ENCODE peak calls at places on chromosomes 2 and 18, in seven cellular contexts. Y is right lobe of liver, C is K562, I is astrocyte of the spinal cord, F is GM23248, B is small intestine, O is Karpas-422. P is an unnamed sample.

GRCh38 chr2:119293254-119293653 is 69.6 kb downstream of the STEAP3 start:
- DNase-seq in Y (no peak), C (no peak), I (no peak), F (peak), B (no peak), O (no peak), P (peak)

GRCh38 chr2:10174173-10174572 is 51.6 kb downstream of the RRM2 start:
- DNase-seq in Y (no peak), C (no peak), I (no peak), F (no peak), B (no peak), O (no peak), P (no peak)

GRCh38 chr2:168913171-168913484 is 12.0 kb downstream of the G6PC2 start:
- DNase-seq in Y (no peak), C (no peak), I (no peak), F (no peak), B (no peak), O (no peak), P (no peak)

GRCh38 chr2:127568128-127568527 is 32.6 kb downstream of the MYO7B start:
- DNase-seq in Y (no peak), C (no peak), I (no peak), F (no peak), B (no peak), O (no peak), P (no peak)

GRCh38 chr2:106085441-106085911 is 108.6 kb downstream of the UXS1 start:
- DNase-seq in Y (no peak), C (peak), I (peak), F (peak), B (peak), O (peak), P (peak)

GRCh38 chr2:112031916-112032582 is 23.0 kb upstream of the TMEM87B start:
- DNase-seq in Y (no peak), C (no peak), I (no peak), F (peak), B (peak), O (no peak), P (no peak)

GRCh38 chr18:24986611-24987270 is 365.2 kb downstream of the ZNF521 start:
- DNase-seq in Y (no peak), C (no peak), I (peak), F (peak), B (no peak), O (no peak), P (no peak)

GRCh38 chr2:186726938-186727337 is 33.1 kb downstream of the FAM171B start:
- DNase-seq in Y (no peak), C (no peak), I (peak), F (peak), B (no peak), O (no peak), P (no peak)

GRCh38 chr18:63410792-63411191 is 11.5 kb downstream of the VPS4B start:
- DNase-seq in Y (no peak), C (no peak), I (peak), F (peak), B (peak), O (no peak), P (peak)

GRCh38 chr2:37376421-37377186 is 32.2 kb downstream of the QPCT start:
- DNase-seq in Y (no peak), C (no peak), I (peak), F (peak), B (no peak), O (peak), P (no peak)

GRCh38 chr2:225173909-225174308 is 131.6 kb upstream of the DOCK10 start:
- DNase-seq in Y (no peak), C (no peak), I (no peak), F (peak), B (no peak), O (no peak), P (no peak)

GRCh38 chr2:241777167-241777685 is 604 bp downstream of the GAL3ST2 start:
- DNase-seq in Y (peak), C (no peak), I (no peak), F (no peak), B (no peak), O (no peak), P (no peak)

GRCh38 chr2:3171564-3172264 is 205.9 kb downstream of the EIPR1 start:
- DNase-seq in Y (no peak), C (no peak), I (no peak), F (no peak), B (no peak), O (no peak), P (no peak)

GRCh38 chr2:2574401-2575184 is 243.5 kb upstream of the MYT1L start:
- DNase-seq in Y (no peak), C (no peak), I (no peak), F (no peak), B (no peak), O (no peak), P (no peak)

GRCh38 chr18:79387214-79387613 is 8.5 kb upstream of the NFATC1 start:
- DNase-seq in Y (no peak), C (no peak), I (no peak), F (no peak), B (no peak), O (no peak), P (no peak)

GRCh38 chr2:181396575-181397062 is 60.6 kb upstream of the ITGA4 start:
- DNase-seq in Y (no peak), C (no peak), I (peak), F (peak), B (no peak), O (peak), P (no peak)

GRCh38 chr2:221049950-221050349 is 522.2 kb downstream of the EPHA4 start:
- DNase-seq in Y (no peak), C (no peak), I (no peak), F (no peak), B (no peak), O (no peak), P (no peak)

GRCh38 chr2:32484907-32485306 is 128.1 kb downstream of the BIRC6 start:
- DNase-seq in Y (no peak), C (peak), I (peak), F (peak), B (peak), O (no peak), P (peak)

GRCh38 chr2:9276901-9277455 is 70.4 kb downstream of the ASAP2 start:
- DNase-seq in Y (no peak), C (no peak), I (no peak), F (no peak), B (no peak), O (no peak), P (no peak)

GRCh38 chr2:16351137-16351536 is 314.5 kb downstream of the CYRIA start:
- DNase-seq in Y (no peak), C (no peak), I (no peak), F (no peak), B (no peak), O (no peak), P (no peak)

GRCh38 chr2:231018184-231018583 is 19.1 kb upstream of the C2orf72 start:
- DNase-seq in Y (no peak), C (no peak), I (no peak), F (no peak), B (no peak), O (no peak), P (no peak)

GRCh38 chr2:64114063-64114911 is 29.9 kb downstream of the PELI1 start:
- DNase-seq in Y (no peak), C (no peak), I (peak), F (peak), B (peak), O (no peak), P (peak)

GRCh38 chr2:5537180-5537579 is 155.0 kb upstream of the SOX11 start:
- DNase-seq in Y (no peak), C (no peak), I (no peak), F (no peak), B (no peak), O (no peak), P (no peak)

GRCh38 chr2:224690868-224691267 is 25.3 kb downstream of the CCDC195 start:
- DNase-seq in Y (no peak), C (no peak), I (no peak), F (no peak), B (no peak), O (no peak), P (no peak)

GRCh38 chr2:105617631-105618350 is 126.9 kb upstream of the NCK2 start:
- DNase-seq in Y (no peak), C (peak), I (no peak), F (no peak), B (peak), O (no peak), P (no peak)

GRCh38 chr2:39008663-39009062 is 112.2 kb downstream of the SOS1 start:
- DNase-seq in Y (no peak), C (peak), I (peak), F (peak), B (no peak), O (no peak), P (peak)

GRCh38 chr2:142901778-142902177 is 24.3 kb downstream of the KYNU start:
- DNase-seq in Y (no peak), C (no peak), I (no peak), F (no peak), B (no peak), O (no peak), P (no peak)

GRCh38 chr2:118197011-118197695 is 108.9 kb downstream of the INSIG2 start:
- DNase-seq in Y (no peak), C (peak), I (peak), F (peak), B (no peak), O (peak), P (peak)

GRCh38 chr2:96205888-96206287 is 2.7 kb downstream of the STARD7 start:
- DNase-seq in Y (no peak), C (peak), I (peak), F (peak), B (peak), O (no peak), P (peak)

GRCh38 chr2:25294573-25295462 is 46.9 kb downstream of the DNMT3A start:
- DNase-seq in Y (peak), C (no peak), I (peak), F (peak), B (peak), O (peak), P (peak)

GRCh38 chr2:26511466-26511865 is 33.5 kb upstream of the OTOF start:
- DNase-seq in Y (no peak), C (no peak), I (no peak), F (no peak), B (no peak), O (no peak), P (no peak)

GRCh38 chr2:26438526-26438925 is 36.8 kb downstream of the DRC1 start:
- DNase-seq in Y (no peak), C (no peak), I (no peak), F (peak), B (peak), O (no peak), P (peak)

GRCh38 chr18:59189746-59190145 is 30.2 kb upstream of the GRP start:
- DNase-seq in Y (no peak), C (no peak), I (no peak), F (peak), B (no peak), O (no peak), P (no peak)

GRCh38 chr2:233857511-233858118 is 3.3 kb upstream of the HJURP start:
- DNase-seq in Y (peak), C (peak), I (no peak), F (peak), B (peak), O (peak), P (peak)

DNA sequence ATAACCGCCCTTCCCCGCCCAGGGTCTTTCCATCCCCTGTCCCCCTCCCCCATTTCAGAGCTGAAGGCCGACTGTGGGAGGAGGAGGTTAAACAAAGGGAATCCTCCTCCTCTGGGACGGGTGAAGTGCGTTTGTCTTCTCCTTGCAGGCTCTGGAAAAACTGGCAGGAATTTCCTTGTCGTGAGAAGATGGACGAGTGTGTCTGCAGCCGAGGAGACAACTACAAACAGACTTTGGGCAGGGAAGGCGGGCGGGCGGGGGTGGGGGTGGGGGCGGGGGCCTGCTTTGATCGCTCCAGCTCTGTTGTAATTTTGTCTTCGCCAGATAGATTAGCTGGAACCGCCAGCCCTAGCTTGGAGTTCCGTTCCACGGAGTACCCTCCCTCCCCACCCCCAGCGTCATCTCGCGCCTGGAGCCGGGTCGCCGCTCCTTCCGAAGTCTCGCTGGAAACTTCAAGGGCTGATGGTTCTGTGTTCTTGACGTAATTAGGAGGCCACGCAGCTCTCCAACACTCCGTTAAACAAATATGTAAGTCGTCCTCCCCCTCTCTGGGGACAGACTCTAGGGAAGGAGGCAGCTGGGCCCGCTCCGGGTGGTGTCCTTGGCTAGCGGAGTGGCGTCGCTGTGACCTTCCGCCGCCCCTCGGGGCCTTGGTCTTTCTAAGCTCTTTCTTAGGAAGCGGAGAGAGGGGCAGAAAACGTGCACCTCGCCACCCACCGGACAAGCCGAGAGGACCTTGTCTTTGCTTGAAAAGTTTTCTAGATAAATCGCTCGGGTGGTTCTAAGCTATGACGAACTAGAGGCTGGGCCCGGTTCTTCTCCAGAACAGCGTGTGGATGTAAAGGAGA is 6.2 kb upstream of the SP9 start:
- DNase-seq in Y (no peak), C (no peak), I (no peak), F (peak), B (no peak), O (no peak), P (no peak)
- H3K4me3 ChIP-seq in Y (no peak), C (no peak), I (no peak), F (peak), B (no peak), O (no peak), P (no peak)

GRCh38 chr2:48792030-48792429 is 36.5 kb upstream of the LHCGR start:
- DNase-seq in Y (no peak), C (no peak), I (no peak), F (no peak), B (no peak), O (no peak), P (no peak)
- H3K4me3 ChIP-seq in Y (no peak), C (no peak), I (no peak), F (no peak), B (no peak), O (no peak), P (no peak)

DNA sequence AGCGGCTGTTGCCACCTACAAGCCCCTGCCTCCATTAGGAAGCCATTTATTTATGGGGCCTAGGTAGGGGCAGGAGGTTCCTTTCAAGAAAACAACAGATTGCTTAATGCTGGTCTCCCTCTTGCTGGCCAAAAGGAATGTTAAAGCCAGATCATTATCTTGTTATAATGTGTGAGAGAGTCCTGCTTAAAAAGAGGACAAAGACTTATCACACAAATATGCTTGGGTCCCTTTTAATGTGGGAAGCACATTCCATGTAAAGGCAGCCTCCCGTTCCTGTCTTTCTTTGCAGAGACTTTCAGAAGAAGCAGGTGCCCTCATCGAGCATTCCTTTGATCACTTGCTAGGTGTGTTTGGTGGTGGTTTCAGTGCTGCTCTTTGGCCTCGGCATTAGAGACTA is 76.4 kb downstream of the AGAP1 start:
- DNase-seq in Y (no peak), C (no peak), I (no peak), F (peak), B (no peak), O (no peak), P (no peak)
- H3K4me3 ChIP-seq in Y (no peak), C (no peak), I (no peak), F (peak), B (no peak), O (no peak), P (no peak)

GRCh38 chr2:50143822-50144575 is 887.9 kb downstream of the NRXN1 start:
- DNase-seq in Y (no peak), C (peak), I (peak), F (peak), B (peak), O (peak), P (peak)
- H3K4me3 ChIP-seq in Y (peak), C (no peak), I (peak), F (peak), B (no peak), O (peak), P (peak)